ENCODE peak calls at places on chromosomes 16 and 17, in seven cellular contexts. One of them, this sample, is unnamed.

GRCh38 chr17:49513044-49513395 is 17.9 kb downstream of the NGFR start:
- DNase-seq in left colon: no peak
- DNase-seq in effector CD8-positive, alpha-beta T cell: no peak
- DNase-seq in mucosa of gallbladder: no peak
- DNase-seq in activated T-cell treated with anti-CD3 and anti-CD28 coated beads, Interleukin-2, amount 50 U/mL, for 72 hours: no peak
- DNase-seq in anterior cingulate cortex: no peak
- DNase-seq in suprapubic skin: no peak
- DNase-seq in this sample: no peak

GRCh38 chr17:40018211-40019121 is 3.2 kb downstream of the CSF3 start:
- DNase-seq in effector CD8-positive, alpha-beta T cell: no peak
- DNase-seq in anterior cingulate cortex: no peak
- DNase-seq in left colon: no peak
- DNase-seq in suprapubic skin: no peak
- DNase-seq in activated T-cell treated with anti-CD3 and anti-CD28 coated beads, Interleukin-2, amount 50 U/mL, for 72 hours: no peak
- DNase-seq in mucosa of gallbladder: no peak
- DNase-seq in this sample: no peak

GRCh38 chr16:52016387-52016786 is 530.6 kb downstream of the TOX3 start:
- DNase-seq in activated T-cell treated with anti-CD3 and anti-CD28 coated beads, Interleukin-2, amount 50 U/mL, for 72 hours: no peak
- DNase-seq in suprapubic skin: no peak
- DNase-seq in anterior cingulate cortex: no peak
- DNase-seq in left colon: no peak
- DNase-seq in effector CD8-positive, alpha-beta T cell: no peak
- DNase-seq in mucosa of gallbladder: no peak
- DNase-seq in this sample: no peak

GRCh38 chr16:12096162-12096781 is 119.7 kb downstream of the SNX29 start:
- DNase-seq in left colon: no peak
- DNase-seq in anterior cingulate cortex: no peak
- DNase-seq in suprapubic skin: no peak
- DNase-seq in mucosa of gallbladder: no peak
- DNase-seq in activated T-cell treated with anti-CD3 and anti-CD28 coated beads, Interleukin-2, amount 50 U/mL, for 72 hours: no peak
- DNase-seq in effector CD8-positive, alpha-beta T cell: no peak
- DNase-seq in this sample: peak

GRCh38 chr16:68233085-68233834 is 2.7 kb downstream of the ESRP2 start:
- DNase-seq in effector CD8-positive, alpha-beta T cell: no peak
- DNase-seq in mucosa of gallbladder: no peak
- DNase-seq in suprapubic skin: peak
- DNase-seq in activated T-cell treated with anti-CD3 and anti-CD28 coated beads, Interleukin-2, amount 50 U/mL, for 72 hours: peak
- DNase-seq in anterior cingulate cortex: no peak
- DNase-seq in left colon: no peak
- DNase-seq in this sample: no peak

GRCh38 chr16:57502048-57502775 is 15.9 kb upstream of the DOK4 start:
- DNase-seq in left colon: no peak
- DNase-seq in suprapubic skin: no peak
- DNase-seq in effector CD8-positive, alpha-beta T cell: no peak
- DNase-seq in anterior cingulate cortex: no peak
- DNase-seq in mucosa of gallbladder: no peak
- DNase-seq in activated T-cell treated with anti-CD3 and anti-CD28 coated beads, Interleukin-2, amount 50 U/mL, for 72 hours: no peak
- DNase-seq in this sample: no peak

GRCh38 chr17:76909971-76910760 is 42.0 kb downstream of the MGAT5B start:
- DNase-seq in effector CD8-positive, alpha-beta T cell: no peak
- DNase-seq in activated T-cell treated with anti-CD3 and anti-CD28 coated beads, Interleukin-2, amount 50 U/mL, for 72 hours: peak
- DNase-seq in left colon: peak
- DNase-seq in mucosa of gallbladder: peak
- DNase-seq in anterior cingulate cortex: no peak
- DNase-seq in suprapubic skin: no peak
- DNase-seq in this sample: no peak

GRCh38 chr17:66916946-66917345 is 47.6 kb upstream of the CACNG4 start:
- DNase-seq in effector CD8-positive, alpha-beta T cell: no peak
- DNase-seq in left colon: no peak
- DNase-seq in suprapubic skin: no peak
- DNase-seq in anterior cingulate cortex: no peak
- DNase-seq in mucosa of gallbladder: no peak
- DNase-seq in activated T-cell treated with anti-CD3 and anti-CD28 coated beads, Interleukin-2, amount 50 U/mL, for 72 hours: no peak
- DNase-seq in this sample: no peak

GRCh38 chr16:76193851-76194620 is 83.2 kb upstream of the CNTNAP4 start:
- DNase-seq in suprapubic skin: no peak
- DNase-seq in effector CD8-positive, alpha-beta T cell: no peak
- DNase-seq in activated T-cell treated with anti-CD3 and anti-CD28 coated beads, Interleukin-2, amount 50 U/mL, for 72 hours: no peak
- DNase-seq in left colon: no peak
- DNase-seq in mucosa of gallbladder: no peak
- DNase-seq in anterior cingulate cortex: no peak
- DNase-seq in this sample: no peak

GRCh38 chr17:47324224-47325020 is 667 bp downstream of the EFCAB13 start:
- DNase-seq in suprapubic skin: peak
- DNase-seq in activated T-cell treated with anti-CD3 and anti-CD28 coated beads, Interleukin-2, amount 50 U/mL, for 72 hours: peak
- DNase-seq in mucosa of gallbladder: peak
- DNase-seq in anterior cingulate cortex: no peak
- DNase-seq in effector CD8-positive, alpha-beta T cell: peak
- DNase-seq in left colon: peak
- DNase-seq in this sample: no peak